ENCODE peak calls at places on chromosomes 4 and X, in ten cellular contexts. F is Peyer's patch, J is sigmoid colon, E is right lobe of liver, R is spleen, Q is A549, P is stomach, B is upper lobe of left lung, X is IMR-90, K is NB4. W is an unnamed sample.

GRCh38 chr4:184262901-184263300 is 45.2 kb upstream of the ENPP6 start:
- DNase-seq in K (peak), P (no peak), E (no peak), B (no peak), J (no peak), Q (no peak), F (no peak), X (peak), R (no peak), W (no peak)

GRCh38 chr4:15003441-15003890 is 1.2 kb downstream of the CPEB2 start:
- DNase-seq in R (peak), K (peak), X (peak), B (peak), F (peak), P (peak), Q (no peak), E (peak), J (peak), W (peak)

GRCh38 chr4:74327751-74328150 is 19.5 kb downstream of the EPGN start:
- DNase-seq in X (peak), P (no peak), K (no peak), B (no peak), J (no peak), F (no peak), R (no peak), E (no peak), Q (no peak), W (no peak)

GRCh38 chr4:166657261-166657660 is 577.0 kb downstream of the SPOCK3 start:
- DNase-seq in F (no peak), X (no peak), Q (no peak), R (no peak), B (no peak), J (no peak), K (no peak), P (no peak), E (no peak), W (no peak)

GRCh38 chr4:153676984-153677383 is 7.1 kb upstream of the TLR2 start:
- DNase-seq in X (peak), B (no peak), J (no peak), R (no peak), P (no peak), K (no peak), F (no peak), E (no peak), Q (peak), W (no peak)

GRCh38 chrX:13689519-13690211 is 737 bp downstream of the RAB9A start:
- DNase-seq in J (no peak), P (no peak), B (no peak), R (no peak), E (no peak), K (peak), X (peak), Q (no peak), F (no peak), W (no peak)

GRCh38 chrX:1412551-1413161 is 20.7 kb upstream of the SLC25A6 start:
- DNase-seq in J (peak), E (no peak), K (no peak), F (peak), R (peak), X (no peak), B (no peak), P (no peak), Q (no peak), W (no peak)

GRCh38 chr4:140300271-140300970 is 73.0 kb upstream of the SCOC start:
- DNase-seq in J (no peak), R (no peak), K (peak), P (no peak), E (no peak), B (no peak), Q (peak), X (peak), F (no peak), W (no peak)

GRCh38 chrX:1378306-1378758 is 13.6 kb downstream of the SLC25A6 start:
- DNase-seq in F (no peak), X (no peak), E (peak), K (no peak), B (peak), J (no peak), R (no peak), P (no peak), Q (no peak), W (no peak)

GRCh38 chrX:69046996-69047490 is 118.2 kb downstream of the PJA1 start:
- DNase-seq in Q (no peak), P (no peak), F (no peak), E (no peak), K (no peak), B (no peak), R (no peak), X (no peak), J (no peak), W (no peak)

GRCh38 chrX:2500091-2500680 is 590 bp downstream of the DHRSX start:
- DNase-seq in F (peak), E (peak), K (peak), J (no peak), X (peak), P (peak), B (peak), R (peak), Q (peak), W (peak)

GRCh38 chrX:16462912-16463311 is 187.0 kb upstream of the S100G start:
- DNase-seq in J (no peak), Q (no peak), R (no peak), P (no peak), B (no peak), X (peak), F (no peak), K (no peak), E (no peak), W (no peak)

GRCh38 chrX:107628662-107629532 is 587 bp downstream of the PRPS1 start:
- DNase-seq in P (no peak), J (no peak), E (peak), X (peak), K (peak), Q (peak), R (peak), B (no peak), F (peak), W (peak)

GRCh38 chr4:120432451-120432850 is 365.8 kb upstream of the MAD2L1 start:
- DNase-seq in X (no peak), R (no peak), K (no peak), P (no peak), J (no peak), F (no peak), Q (no peak), B (no peak), E (no peak), W (no peak)

GRCh38 chr4:105092356-105092755 is 54.3 kb upstream of the TET2 start:
- DNase-seq in X (peak), E (no peak), J (no peak), R (no peak), F (no peak), B (no peak), Q (no peak), P (no peak), K (no peak), W (no peak)

GRCh38 chr4:21753084-21753760 is 195.3 kb downstream of the KCNIP4 start:
- DNase-seq in Q (no peak), X (no peak), B (no peak), J (no peak), K (no peak), F (no peak), R (no peak), P (no peak), E (no peak), W (no peak)

GRCh38 chrX:96721398-96721797 is 36.8 kb downstream of the DIAPH2 start:
- DNase-seq in B (no peak), F (no peak), P (no peak), E (no peak), K (no peak), X (peak), Q (no peak), J (no peak), R (no peak), W (no peak)

GRCh38 chr4:135941671-135942070 is 1590.6 kb downstream of the PCDH18 start:
- DNase-seq in B (no peak), Q (no peak), E (no peak), X (no peak), K (no peak), J (no peak), R (no peak), F (no peak), P (no peak), W (no peak)

GRCh38 chr4:93770201-93770600 is 58.4 kb upstream of the ATOH1 start:
- DNase-seq in F (no peak), J (no peak), B (no peak), X (no peak), Q (no peak), P (no peak), E (no peak), R (no peak), K (no peak), W (no peak)

GRCh38 chrX:65673857-65674350 is 6.5 kb downstream of the MSN start:
- DNase-seq in Q (no peak), K (no peak), E (no peak), J (no peak), R (no peak), F (no peak), P (no peak), X (no peak), B (no peak), W (no peak)

GRCh38 chr4:74805601-74806000 is 11.3 kb upstream of the BTC start:
- DNase-seq in K (no peak), P (no peak), J (no peak), R (no peak), X (peak), F (no peak), Q (peak), B (no peak), E (no peak), W (no peak)

GRCh38 chr4:172995161-172995560 is 173.4 kb upstream of the GALNT7 start:
- DNase-seq in B (no peak), P (no peak), J (no peak), X (peak), F (no peak), Q (no peak), R (no peak), E (no peak), K (no peak), W (no peak)

GRCh38 chrX:132615396-132616131 is 126.7 kb upstream of the MBNL3 start:
- DNase-seq in E (no peak), P (peak), X (peak), K (peak), Q (peak), B (no peak), R (no peak), J (no peak), F (no peak), W (peak)

GRCh38 chrX:122625821-122626220 is 558.3 kb upstream of the GRIA3 start:
- DNase-seq in J (no peak), E (no peak), X (peak), P (no peak), R (no peak), F (no peak), K (no peak), B (no peak), Q (no peak), W (no peak)

GRCh38 chr4:138034871-138035270 is 207.3 kb downstream of the SLC7A11 start:
- DNase-seq in E (no peak), Q (peak), B (no peak), R (no peak), K (peak), P (no peak), J (no peak), F (no peak), X (peak), W (no peak)

GRCh38 chr4:141246243-141246642 is 25.5 kb downstream of the ZNF330 start:
- DNase-seq in Q (no peak), J (no peak), R (no peak), P (no peak), F (no peak), B (no peak), X (peak), E (no peak), K (no peak), W (no peak)

GRCh38 chr4:128850252-128850651 is 40.8 kb downstream of the JADE1 start:
- DNase-seq in P (no peak), R (no peak), F (no peak), E (no peak), J (no peak), Q (no peak), X (no peak), K (no peak), B (no peak), W (no peak)

GRCh38 chrX:137916090-137916746 is 350.3 kb downstream of the ZIC3 start:
- DNase-seq in K (no peak), P (peak), J (no peak), B (no peak), R (no peak), X (no peak), E (no peak), F (no peak), Q (no peak), W (no peak)

GRCh38 chrX:150256297-150256650 is 106.8 kb upstream of the MAMLD1 start:
- DNase-seq in E (no peak), F (no peak), K (no peak), Q (no peak), J (no peak), R (no peak), P (no peak), B (no peak), X (no peak), W (no peak)

GRCh38 chr4:62474802-62475201 is 1274.7 kb downstream of the ADGRL3 start:
- DNase-seq in P (no peak), J (no peak), X (no peak), K (no peak), R (no peak), Q (no peak), F (no peak), B (no peak), E (no peak), W (no peak)

GRCh38 chrX:120603707-120604358 is at the start of gene MCTS1:
- DNase-seq in X (peak), F (peak), Q (peak), K (peak), P (peak), J (peak), E (peak), R (peak), B (no peak), W (peak)

GRCh38 chrX:120604359-120604782 is 470 bp downstream of the MCTS1 start:
- DNase-seq in E (no peak), P (no peak), X (peak), K (peak), B (no peak), R (no peak), Q (peak), J (no peak), F (no peak), W (no peak)
- TF ChIP-seq POLR2A in E (no peak), P (no peak), X (no peak), K (no peak), B (no peak), R (no peak), Q (no peak), J (no peak), F (no peak), W (no peak)

GRCh38 chr4:69894221-69894620 is 34.3 kb upstream of the SULT1E1 start:
- DNase-seq in R (no peak), F (no peak), B (no peak), X (no peak), E (no peak), K (no peak), Q (no peak), J (no peak), P (no peak), W (no peak)

GRCh38 chr4:69894706-69895105 is 34.8 kb upstream of the SULT1E1 start:
- DNase-seq in K (no peak), X (no peak), Q (no peak), E (no peak), B (no peak), J (no peak), F (no peak), P (no peak), R (no peak), W (no peak)

GRCh38 chr4:69896530-69897116 is 34.2 kb upstream of the CSN1S1 start:
- DNase-seq in K (peak), E (no peak), B (no peak), R (no peak), J (no peak), F (no peak), Q (peak), X (peak), P (no peak), W (no peak)
- H3K4me3 ChIP-seq in K (no peak), E (no peak), B (no peak), R (no peak), J (no peak), F (no peak), Q (no peak), X (no peak), P (no peak), W (no peak)

GRCh38 chr4:56622176-56622575 is 58.9 kb downstream of the HOPX start:
- DNase-seq in Q (no peak), B (no peak), P (no peak), E (no peak), F (no peak), J (no peak), K (no peak), R (no peak), X (no peak), W (no peak)

GRCh38 chr4:56619816-56620215 is 61.3 kb downstream of the HOPX start:
- DNase-seq in J (no peak), F (no peak), E (no peak), R (no peak), P (no peak), K (no peak), B (no peak), X (no peak), Q (no peak), W (no peak)

GRCh38 chr4:56613101-56613862 is 67.8 kb downstream of the HOPX start:
- DNase-seq in K (no peak), P (no peak), J (no peak), B (no peak), Q (peak), F (no peak), X (peak), R (no peak), E (no peak), W (no peak)

GRCh38 chr4:56618734-56619133 is 62.4 kb downstream of the HOPX start:
- DNase-seq in R (no peak), P (no peak), Q (no peak), E (no peak), X (no peak), F (no peak), J (no peak), B (no peak), K (no peak), W (no peak)

DNA sequence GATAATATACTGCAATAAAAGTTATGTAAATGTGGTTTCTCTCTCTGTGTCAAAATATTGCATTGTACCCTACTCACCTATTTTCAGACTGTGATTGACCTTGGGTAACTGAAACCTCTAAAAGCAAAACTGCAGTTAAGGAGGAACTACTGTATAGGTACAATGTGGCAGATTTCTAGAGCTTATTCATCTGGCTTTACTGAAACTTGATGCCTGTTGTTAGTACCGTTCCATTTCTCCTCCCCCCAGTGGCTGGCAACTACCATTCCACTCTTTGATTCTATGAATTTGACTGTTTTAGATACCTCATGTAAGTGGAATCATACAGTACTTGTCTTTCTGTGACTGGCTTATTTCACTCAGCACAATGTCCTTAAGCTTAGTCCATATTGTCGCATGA is 61.9 kb downstream of the HOPX start:
- DNase-seq in E (no peak), K (peak), P (no peak), F (no peak), J (no peak), B (no peak), X (peak), R (no peak), Q (no peak), W (no peak)
- TF ChIP-seq CTCF in E (no peak), K (no peak), P (no peak), F (no peak), J (no peak), B (no peak), X (peak), R (no peak), Q (no peak), W (no peak)

DNA sequence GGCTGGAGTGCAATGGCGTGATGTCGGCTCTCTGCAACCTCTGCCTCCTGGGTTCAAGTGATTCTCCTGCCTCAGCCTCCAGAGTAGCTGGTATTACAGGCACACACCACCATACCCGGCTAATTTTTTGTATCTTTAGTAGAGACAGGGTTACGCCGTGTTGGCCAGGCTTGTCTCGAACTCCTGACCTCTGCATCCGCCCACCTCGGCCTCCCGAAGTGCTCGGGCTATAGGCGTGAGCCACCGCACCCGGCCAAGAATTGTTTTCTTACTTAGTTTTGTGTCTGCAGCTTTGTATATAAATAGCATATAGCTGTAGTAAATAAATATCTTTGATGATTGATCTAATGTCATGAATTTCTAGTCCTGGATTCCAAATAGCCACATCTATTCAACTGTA is 81.1 kb downstream of the IL1RAPL1 start:
- DNase-seq in Q (no peak), X (no peak), F (no peak), J (no peak), R (no peak), P (no peak), B (no peak), E (no peak), K (no peak), W (no peak)
- TF ChIP-seq POLR2A in Q (no peak), X (no peak), F (no peak), J (no peak), R (no peak), P (no peak), B (no peak), E (no peak), K (no peak), W (no peak)

DNA sequence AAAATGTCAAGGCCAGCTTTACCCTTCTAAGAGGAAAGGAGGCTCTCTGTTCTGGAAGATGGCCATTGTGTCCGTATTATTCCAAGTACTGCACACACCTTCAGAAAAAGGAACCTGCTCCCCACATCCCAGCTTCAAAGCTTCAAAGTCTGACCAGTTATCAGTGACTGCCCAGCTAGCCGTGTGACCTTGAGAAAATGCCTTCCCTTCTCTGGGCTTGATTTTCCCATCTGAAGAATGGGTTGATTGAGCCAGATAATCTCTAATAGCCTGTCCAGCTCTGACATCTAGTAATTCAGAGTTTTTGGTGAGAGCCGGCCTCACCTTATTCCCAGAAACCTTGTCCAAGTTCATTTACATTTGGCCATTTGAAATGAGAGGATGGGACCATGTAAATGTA is 3.0 kb downstream of the LONRF3 start:
- DNase-seq in J (no peak), B (no peak), R (no peak), X (no peak), Q (no peak), K (no peak), F (no peak), E (no peak), P (no peak), W (no peak)
- H3K4me3 ChIP-seq in J (no peak), B (peak), R (no peak), X (no peak), Q (peak), K (peak), F (no peak), E (no peak), P (no peak), W (no peak)

DNA sequence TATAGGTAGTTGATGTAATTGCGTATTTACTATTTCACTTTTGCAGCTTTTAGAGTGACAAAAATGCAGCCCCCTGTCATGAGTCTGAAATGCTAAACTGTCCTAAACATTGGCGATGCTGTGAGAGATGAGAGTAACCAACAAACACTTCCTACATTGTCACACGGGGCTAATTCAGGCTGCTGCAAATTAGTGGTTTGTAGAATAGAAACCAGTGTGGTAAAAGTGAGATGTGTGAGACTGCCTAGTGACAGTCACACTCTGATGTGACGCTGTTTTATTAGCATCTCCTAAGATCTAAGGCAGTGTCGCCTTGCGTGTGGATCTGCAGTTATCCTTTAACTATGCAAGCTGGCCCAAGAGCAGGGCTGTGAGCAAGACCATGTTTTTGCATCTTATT is 800.2 kb upstream of the TENM3 start:
- DNase-seq in E (no peak), B (no peak), P (no peak), K (no peak), Q (no peak), R (no peak), F (no peak), J (no peak), X (no peak), W (no peak)
- TF ChIP-seq CTCF in E (no peak), B (no peak), P (no peak), K (no peak), Q (no peak), R (no peak), F (no peak), J (no peak), X (no peak), W (no peak)

GRCh38 chrX:154004315-154004714 is 15.4 kb downstream of the IRAK1 start:
- DNase-seq in X (no peak), K (peak), J (no peak), F (no peak), E (no peak), Q (no peak), R (no peak), B (no peak), P (no peak), W (no peak)
- TF ChIP-seq POLR2A in X (no peak), K (no peak), J (no peak), F (no peak), E (no peak), Q (no peak), R (no peak), B (no peak), P (no peak), W (no peak)